ENCODE peak calls at places on chromosomes 13 and 19, in seven cellular contexts. X, P, B, I, N, V and Z are unnamed samples.

GRCh38 chr13:76708138-76708537 is 178.1 kb downstream of the KCTD12 start:
- DNase-seq in X (no peak), P (peak), B (no peak), I (no peak), N (no peak), V (peak), Z (no peak)

GRCh38 chr13:45289936-45290563 is 50.9 kb downstream of the TPT1 start:
- DNase-seq in X (no peak), P (no peak), B (no peak), I (no peak), N (no peak), V (no peak), Z (peak)

GRCh38 chr19:30450101-30450500 is 77.9 kb downstream of the ZNF536 start:
- DNase-seq in X (peak), P (peak), B (peak), I (no peak), N (no peak), V (peak), Z (no peak)

GRCh38 chr13:102295316-102296048 is 106.4 kb downstream of the FGF14 start:
- DNase-seq in X (no peak), P (no peak), B (no peak), I (no peak), N (no peak), V (no peak), Z (no peak)

GRCh38 chr19:35868172-35868822 is at the start of gene APLP1:
- DNase-seq in X (no peak), P (peak), B (peak), I (peak), N (peak), V (peak), Z (peak)

GRCh38 chr19:48415869-48416268 is 22.4 kb downstream of the GRIN2D start:
- DNase-seq in X (no peak), P (no peak), B (no peak), I (no peak), N (no peak), V (no peak), Z (no peak)

GRCh38 chr13:109468123-109468522 is 318.3 kb downstream of the IRS2 start:
- DNase-seq in X (no peak), P (no peak), B (no peak), I (no peak), N (no peak), V (no peak), Z (no peak)

GRCh38 chr19:10450191-10450852 is 30.0 kb downstream of the PDE4A start:
- DNase-seq in X (no peak), P (no peak), B (no peak), I (no peak), N (no peak), V (no peak), Z (no peak)

GRCh38 chr19:51079486-51080110 is 3.1 kb downstream of the KLK14 start:
- DNase-seq in X (no peak), P (peak), B (no peak), I (peak), N (no peak), V (no peak), Z (no peak)

GRCh38 chr13:41649659-41650058 is 192.3 kb downstream of the RGCC start:
- DNase-seq in X (no peak), P (no peak), B (no peak), I (no peak), N (no peak), V (no peak), Z (peak)

GRCh38 chr13:109790951-109791605 is 4.7 kb upstream of the IRS2 start:
- DNase-seq in X (no peak), P (no peak), B (peak), I (peak), N (no peak), V (peak), Z (peak)

GRCh38 chr13:45102136-45102802 is 18.0 kb upstream of the GTF2F2 start:
- DNase-seq in X (no peak), P (no peak), B (peak), I (no peak), N (no peak), V (peak), Z (no peak)

GRCh38 chr19:17751103-17751911 is at the start of gene FCHO1:
- DNase-seq in X (no peak), P (peak), B (no peak), I (no peak), N (no peak), V (peak), Z (no peak)

GRCh38 chr13:48138270-48138669 is 43.4 kb upstream of the MED4 start:
- DNase-seq in X (no peak), P (no peak), B (no peak), I (no peak), N (no peak), V (no peak), Z (no peak)